ENCODE peak calls at places on chromosomes 3 and 15, in eight cellular contexts. X, I, T, B, R, M, A and E are unnamed samples.

GRCh38 chr15:66789029-66790025 is 87.3 kb downstream of the SMAD6 start:
- DNase-seq in B (peak; percentile 77), I (no peak), A (peak; percentile 69), T (peak; percentile 59), M (no peak), R (no peak), X (no peak), E (peak; percentile 62)

GRCh38 chr15:72797834-72798233 is 14.3 kb upstream of the ADPGK start:
- DNase-seq in A (no peak), T (no peak), R (no peak), X (no peak), M (no peak), I (no peak), B (no peak), E (no peak)

GRCh38 chr3:127822166-127822835 is at the start of gene MGLL:
- DNase-seq in R (no peak), A (no peak), B (peak; percentile 43), I (no peak), X (no peak), M (peak; percentile 34), T (no peak), E (peak; percentile 48)

GRCh38 chr3:185677146-185677829 is 91.2 kb downstream of the SENP2 start:
- DNase-seq in I (no peak), M (peak; percentile 56), X (peak; percentile 23), T (peak; percentile 68), B (peak; percentile 61), A (peak; percentile 78), R (no peak), E (peak; percentile 81)

GRCh38 chr3:124664804-124665203 is 65.4 kb upstream of the UMPS start:
- DNase-seq in T (no peak), M (no peak), X (no peak), I (no peak), A (no peak), R (no peak), B (peak; percentile 12), E (no peak)

GRCh38 chr15:27260523-27260922 is 289.5 kb downstream of the GABRG3 start:
- DNase-seq in I (no peak), B (no peak), T (no peak), M (no peak), R (no peak), A (no peak), X (no peak), E (no peak)

GRCh38 chr15:69282128-69282743 is 16.5 kb upstream of the PAQR5 start:
- DNase-seq in I (no peak), A (no peak), T (no peak), M (no peak), X (no peak), R (no peak), B (no peak), E (no peak)

GRCh38 chr3:39178553-39178952 is 13.8 kb downstream of the XIRP1 start:
- DNase-seq in T (no peak), I (no peak), A (no peak), X (peak; percentile 9), B (no peak), M (no peak), R (no peak), E (no peak)

GRCh38 chr3:22175899-22176298 is 424.9 kb upstream of the ZNF385D start:
- DNase-seq in A (peak; percentile 4), T (no peak), B (no peak), X (no peak), R (no peak), M (no peak), I (no peak), E (no peak)

GRCh38 chr15:57205027-57205855 is 171.1 kb upstream of the CGNL1 start:
- DNase-seq in B (no peak), X (no peak), I (no peak), T (no peak), M (no peak), A (no peak), R (no peak), E (no peak)

GRCh38 chr15:54273928-54274327 is 295.7 kb downstream of the UNC13C start:
- DNase-seq in M (peak; percentile 8), A (no peak), X (no peak), B (peak; percentile 9), T (no peak), I (no peak), R (no peak), E (peak; percentile 40)

GRCh38 chr3:177860236-177860635 is 663.0 kb upstream of the TBL1XR1 start:
- DNase-seq in X (no peak), R (no peak), I (no peak), T (no peak), M (no peak), A (no peak), B (no peak), E (no peak)

GRCh38 chr15:33400941-33401340 is 90.2 kb downstream of the RYR3 start:
- DNase-seq in X (no peak), A (no peak), I (no peak), T (no peak), R (no peak), B (no peak), M (no peak), E (no peak)

GRCh38 chr3:15601399-15602145 is at the start of the genes BTD and HACL1:
- DNase-seq in M (peak; percentile 96), I (peak; percentile 96), T (peak; percentile 98), A (peak; percentile 99), R (peak; percentile 98), X (no peak), B (peak; percentile 99), E (peak; percentile 93)

GRCh38 chr15:101251830-101252820 is at the start of gene CHSY1:
- DNase-seq in I (peak; percentile 89), A (peak; percentile 91), T (peak; percentile 77), X (peak; percentile 52), R (peak; percentile 81), B (peak; percentile 92), M (peak; percentile 81), E (peak; percentile 79)

GRCh38 chr3:189570916-189571315 is 60.3 kb upstream of the TP63 start:
- DNase-seq in M (no peak), B (no peak), A (no peak), I (no peak), T (no peak), X (no peak), R (no peak), E (no peak)

GRCh38 chr15:57859130-57859685 is 152.7 kb downstream of the POLR2M start:
- DNase-seq in T (no peak), M (no peak), A (no peak), B (no peak), I (no peak), X (no peak), R (no peak), E (no peak)

GRCh38 chr3:8769088-8769822 is at the start of gene OXTR:
- DNase-seq in A (no peak), I (no peak), X (peak; percentile 36), R (peak; percentile 61), B (peak; percentile 66), T (peak; percentile 23), M (peak; percentile 88), E (peak; percentile 95)

GRCh38 chr3:55487376-55488241 is 503 bp upstream of the WNT5A start:
- DNase-seq in M (peak; percentile 39), R (no peak), B (peak; percentile 52), A (no peak), X (no peak), T (peak; percentile 39), I (no peak), E (peak; percentile 60)

GRCh38 chr3:10205461-10206165 is 40.9 kb downstream of the IRAK2 start:
- DNase-seq in T (peak; percentile 36), B (peak; percentile 82), A (peak; percentile 95), M (no peak), I (no peak), R (no peak), X (no peak), E (no peak)

GRCh38 chr3:163071684-163072083 is 1575.1 kb downstream of the OTOL1 start:
- DNase-seq in B (no peak), R (no peak), I (no peak), X (no peak), A (peak; percentile 21), M (no peak), T (no peak), E (no peak)

GRCh38 chr15:94655249-94655648 is 423.9 kb downstream of the MCTP2 start:
- DNase-seq in B (no peak), X (no peak), M (no peak), A (no peak), T (no peak), I (no peak), R (no peak), E (no peak)

GRCh38 chr15:49468440-49468839 is 45.4 kb downstream of the FGF7 start:
- DNase-seq in X (no peak), R (no peak), A (peak; percentile 48), M (no peak), I (no peak), B (no peak), T (peak; percentile 11), E (no peak)

GRCh38 chr15:69659454-69660050 is 206.9 kb downstream of the RPLP1 start:
- DNase-seq in T (no peak), X (no peak), B (no peak), I (no peak), M (no peak), A (no peak), R (no peak), E (no peak)

GRCh38 chr3:117868766-117869165 is 1159.2 kb downstream of the TUSC7 start:
- DNase-seq in B (no peak), A (no peak), R (no peak), X (no peak), I (no peak), T (no peak), M (no peak), E (no peak)

GRCh38 chr15:74402873-74403589 is 30.7 kb downstream of the SEMA7A start:
- DNase-seq in X (no peak), A (no peak), I (peak; percentile 94), R (peak; percentile 73), B (no peak), M (no peak), T (no peak), E (no peak)

GRCh38 chr15:98942966-98943584 is 64.5 kb downstream of the PGPEP1L start:
- DNase-seq in M (no peak), A (no peak), X (no peak), B (no peak), R (no peak), T (no peak), I (no peak), E (no peak)

GRCh38 chr15:100191161-100191560 is 150.6 kb downstream of the ADAMTS17 start:
- DNase-seq in M (no peak), T (no peak), I (no peak), R (no peak), X (no peak), A (no peak), B (no peak), E (no peak)

GRCh38 chr3:13879946-13880810 is at the start of gene WNT7A:
- DNase-seq in A (no peak), M (peak; percentile 80), B (peak; percentile 41), T (peak; percentile 16), I (no peak), X (no peak), R (peak; percentile 51), E (peak; percentile 81)

GRCh38 chr3:40055361-40055760 is 246.0 kb downstream of the MYRIP start:
- DNase-seq in X (no peak), T (no peak), I (no peak), M (no peak), A (no peak), R (no peak), B (no peak), E (no peak)

GRCh38 chr3:9769426-9770275 is at the start of gene CAMK1:
- DNase-seq in T (peak; percentile 37), B (peak; percentile 44), X (no peak), M (peak; percentile 70), R (peak; percentile 67), I (peak; percentile 53), A (peak; percentile 42), E (peak; percentile 95)

GRCh38 chr15:95626501-95627361 is 703.8 kb upstream of the NR2F2 start:
- DNase-seq in R (no peak), B (no peak), I (no peak), M (no peak), A (no peak), T (no peak), X (no peak), E (no peak)

GRCh38 chr15:63973212-63974009 is 72.9 kb downstream of the DAPK2 start:
- DNase-seq in B (peak; percentile 33), M (no peak), A (peak; percentile 37), I (no peak), R (no peak), T (no peak), X (no peak), E (no peak)

GRCh38 chr3:149765762-149766334 is 13.6 kb upstream of the COMMD2 start:
- DNase-seq in M (no peak), R (no peak), A (peak; percentile 26), I (no peak), T (peak; percentile 15), X (no peak), B (peak; percentile 48), E (peak; percentile 17)